ENCODE peak calls at places on chromosomes 6 and 20, in five cellular contexts. N, M, T, Z and X are unnamed samples. For H3K36me3, the result is how much of the 10 kb centered on the place peaks cover.

GRCh38 chr20:58308680-58309527 is 611 bp upstream of the RAB22A start:
- DNase-seq in N (peak), M (peak), T (peak), Z (peak), X (no peak)

GRCh38 chr6:56949261-56949660 is 5.6 kb upstream of the BEND6 start:
- DNase-seq in N (no peak), M (no peak), T (no peak), Z (no peak), X (no peak)

GRCh38 chr6:133837801-133838349 is 51.0 kb upstream of the TCF21 start:
- DNase-seq in N (peak), M (peak), T (no peak), Z (peak), X (peak)

GRCh38 chr6:6696867-6697531 is 108.5 kb downstream of the LY86 start:
- DNase-seq in N (peak), M (peak), T (no peak), Z (peak), X (peak)

GRCh38 chr20:61697666-61698597 is 367.7 kb downstream of the TAF4 start:
- DNase-seq in N (no peak), M (no peak), T (no peak), Z (no peak), X (no peak)

GRCh38 chr6:167855825-167856425 is 29.2 kb downstream of the AFDN start:
- DNase-seq in N (peak), M (no peak), T (no peak), Z (no peak), X (peak)

GRCh38 chr20:10379761-10380160 is 54.3 kb downstream of the MKKS start:
- DNase-seq in N (no peak), M (no peak), T (no peak), Z (no peak), X (no peak)

GRCh38 chr20:63116412-63117106 is 99.4 kb downstream of the YTHDF1 start:
- DNase-seq in N (peak), M (no peak), T (no peak), Z (peak), X (no peak)

GRCh38 chr6:117137711-117138110 is 127.6 kb upstream of the VGLL2 start:
- DNase-seq in N (no peak), M (no peak), T (no peak), Z (no peak), X (no peak)

GRCh38 chr6:155314773-155315515 is 660 bp upstream of the TFB1M start:
- DNase-seq in N (peak), M (peak), T (peak), Z (no peak), X (peak)

GRCh38 chr6:22231616-22232015 is 65.2 kb downstream of the PRL start:
- DNase-seq in N (peak), M (no peak), T (no peak), Z (no peak), X (peak)

GRCh38 chr20:32465092-32465900 is 107.2 kb downstream of the ASXL1 start:
- DNase-seq in N (no peak), M (peak), T (no peak), Z (peak), X (no peak)

GRCh38 chr6:34146021-34146782 is at the start of gene GRM4:
- DNase-seq in N (no peak), M (no peak), T (no peak), Z (peak), X (no peak)

GRCh38 chr6:25961619-25962367 is 809 bp upstream of the TRIM38 start:
- DNase-seq in N (no peak), M (no peak), T (no peak), Z (no peak), X (no peak)

GRCh38 chr6:108330806-108331205 is 36.0 kb downstream of the AFG1L start:
- DNase-seq in N (no peak), M (no peak), T (no peak), Z (no peak), X (no peak)

GRCh38 chr20:63273635-63274380 is 1.2 kb downstream of the ARFGAP1 start:
- DNase-seq in N (peak), M (no peak), T (no peak), Z (no peak), X (peak)

GRCh38 chr6:42618686-42619085 is 54.9 kb downstream of the UBR2 start:
- DNase-seq in N (peak), M (no peak), T (no peak), Z (no peak), X (peak)

GRCh38 chr20:46273701-46274100 is 34.6 kb downstream of the CDH22 start:
- DNase-seq in N (no peak), M (no peak), T (no peak), Z (no peak), X (no peak)

GRCh38 chr20:24746351-24746685 is 202.8 kb upstream of the CST7 start:
- DNase-seq in N (peak), M (peak), T (peak), Z (no peak), X (peak)

GRCh38 chr20:51059862-51060261 is 37.0 kb upstream of the KCNG1 start:
- DNase-seq in N (no peak), M (no peak), T (no peak), Z (no peak), X (no peak)

GRCh38 chr6:36914227-36914794 is 28.6 kb downstream of the C6orf89 start:
- DNase-seq in N (peak), M (peak), T (no peak), Z (no peak), X (peak)

GRCh38 chr6:163401039-163401885 is 13.3 kb upstream of the QKI start:
- DNase-seq in N (no peak), M (no peak), T (no peak), Z (no peak), X (no peak)

GRCh38 chr6:96058094-96058493 is 42.3 kb downstream of the FUT9 start:
- DNase-seq in N (no peak), M (no peak), T (no peak), Z (no peak), X (no peak)

GRCh38 chr6:21949211-21949801 is 347.5 kb downstream of the PRL start:
- DNase-seq in N (no peak), M (peak), T (no peak), Z (no peak), X (no peak)

GRCh38 chr6:69985180-69985579 is 118.8 kb downstream of the COL19A1 start:
- DNase-seq in N (peak), M (no peak), T (no peak), Z (no peak), X (peak)

GRCh38 chr20:62606551-62607201 is 35.6 kb upstream of the SLCO4A1 start:
- DNase-seq in N (no peak), M (no peak), T (peak), Z (peak), X (no peak)

GRCh38 chr6:10138917-10139316 is 276.0 kb downstream of the TFAP2A start:
- DNase-seq in N (peak), M (no peak), T (no peak), Z (no peak), X (peak)

GRCh38 chr6:129203190-129203900 is 320.4 kb downstream of the LAMA2 start:
- DNase-seq in N (no peak), M (no peak), T (no peak), Z (no peak), X (no peak)

GRCh38 chr6:128807577-128807976 is 75.4 kb upstream of the LAMA2 start:
- DNase-seq in N (peak), M (no peak), T (no peak), Z (no peak), X (peak)

GRCh38 chr20:33554914-33555420 is 65.1 kb downstream of the CBFA2T2 start:
- DNase-seq in N (peak), M (no peak), T (no peak), Z (no peak), X (peak)

GRCh38 chr6:12576389-12576788 is 140.2 kb upstream of the PHACTR1 start:
- DNase-seq in N (peak), M (no peak), T (no peak), Z (no peak), X (peak)

GRCh38 chr6:32819729-32820128 is 2.9 kb upstream of the HLA-DOB start:
- DNase-seq in N (peak), M (no peak), T (no peak), Z (no peak), X (peak)

GRCh38 chr20:58716476-58717277 is 24.1 kb downstream of the NPEPL1 start:
- DNase-seq in N (no peak), M (peak), T (peak), Z (peak), X (no peak)

GRCh38 chr6:25981529-25982263 is 19.1 kb downstream of the TRIM38 start:
- DNase-seq in N (no peak), M (no peak), T (no peak), Z (no peak), X (no peak)

GRCh38 chr6:41894366-41895299 is 542 bp downstream of the USP49 start:
- DNase-seq in N (no peak), M (no peak), T (no peak), Z (no peak), X (peak)

GRCh38 chr20:35698298-35699126 is 640 bp downstream of the NFS1 start:
- DNase-seq in N (no peak), M (peak), T (no peak), Z (no peak), X (no peak)

GRCh38 chr6:31270788-31271640 is 878 bp downstream of the HLA-C start:
- DNase-seq in N (peak), M (peak), T (peak), Z (peak), X (peak)

GRCh38 chr20:19978511-19979210 is 38.5 kb upstream of the NAA20 start:
- DNase-seq in N (no peak), M (no peak), T (no peak), Z (no peak), X (no peak)

GRCh38 chr6:30556964-30557682 is at the start of gene PRR3:
- DNase-seq in N (peak), M (peak), T (peak), Z (peak), X (peak)

DNA sequence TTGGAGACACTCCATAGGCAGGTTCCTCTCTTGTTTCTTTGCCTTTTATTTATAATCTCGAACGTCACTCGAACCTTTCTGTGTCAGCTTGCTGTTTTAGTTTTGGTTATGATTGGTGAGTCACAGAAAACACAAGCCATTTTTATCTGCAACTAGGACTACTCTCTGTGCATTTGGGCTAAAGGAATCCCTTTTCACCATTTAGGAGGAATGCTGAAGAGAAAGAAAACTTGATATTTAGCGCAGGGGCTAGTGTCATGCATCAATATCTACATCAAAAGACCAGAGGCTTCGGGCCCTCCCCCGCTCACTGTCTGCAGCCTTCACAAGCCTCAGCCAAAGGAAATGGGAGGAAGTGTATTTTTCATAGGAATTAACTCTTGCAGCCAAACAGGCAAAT is 507.8 kb upstream of the CITED2 start:
- DNase-seq in N (no peak), M (no peak), T (no peak), Z (no peak), X (no peak)
- H3K4me3 ChIP-seq in N (no peak), M (no peak), T (no peak), Z (no peak), X (no peak)

DNA sequence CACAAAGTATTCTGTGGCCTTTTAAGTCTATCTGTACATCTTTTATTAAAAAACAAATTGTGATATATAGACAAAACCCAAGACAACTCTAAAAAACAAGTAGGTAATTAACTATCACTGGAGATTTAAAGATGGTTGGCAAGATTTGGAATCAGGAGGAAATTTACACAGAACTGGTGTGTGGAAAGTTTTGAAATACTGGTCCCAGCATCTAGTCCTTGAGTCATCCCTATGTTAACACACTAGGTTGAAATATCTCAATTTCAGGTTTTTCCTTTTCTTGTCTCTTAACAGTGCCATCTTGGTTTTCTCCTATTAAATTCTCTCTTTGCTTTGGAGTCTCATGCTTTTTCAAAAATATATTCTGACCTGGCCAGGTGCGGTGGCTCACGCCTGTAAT is 27.5 kb downstream of the SASH1 start:
- DNase-seq in N (no peak), M (no peak), T (no peak), Z (no peak), X (no peak)
- TF ChIP-seq CTCF in N (no peak), M (no peak), T (no peak), Z (no peak), X (no peak)

GRCh38 chr20:37846573-37846972 is 56.4 kb upstream of the VSTM2L start:
- DNase-seq in N (no peak), M (no peak), T (peak), Z (no peak), X (no peak)
- H3K36me3 ChIP-seq in N (under half), M (under half), T (under half), Z (under half), X (under half)

DNA sequence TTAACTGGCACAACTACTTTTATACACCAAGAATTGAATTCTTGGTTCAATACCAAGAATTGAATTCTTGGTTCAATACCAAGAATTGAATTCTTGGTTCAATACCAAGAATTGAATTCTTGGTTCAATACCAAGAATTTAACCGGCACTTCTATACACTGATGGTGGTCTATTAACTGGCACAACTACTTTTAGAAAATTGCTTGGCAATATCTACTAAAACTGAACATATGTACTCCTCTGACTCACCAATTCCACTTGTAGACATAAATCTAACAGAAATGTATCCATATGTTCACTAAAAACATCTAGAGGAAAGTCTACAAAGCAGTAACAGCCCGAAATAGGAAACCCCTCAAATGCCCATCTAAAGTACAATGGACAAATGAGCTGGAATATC is 72.0 kb downstream of the KIF16B start:
- DNase-seq in N (no peak), M (no peak), T (no peak), Z (no peak), X (no peak)
- H3K4me3 ChIP-seq in N (no peak), M (no peak), T (no peak), Z (no peak), X (no peak)